ENCODE peak calls at places on chromosome 18, in four cellular contexts. B, T, U and Y are unnamed samples.

GRCh38 chr18:65035701-65036100 is 715.1 kb upstream of the CDH7 start:
- DNase-seq in B (no peak), U (no peak), T (no peak), Y (no peak)

GRCh38 chr18:42100917-42101316 is 145.9 kb downstream of the PIK3C3 start:
- DNase-seq in B (no peak), U (no peak), T (no peak), Y (no peak)

GRCh38 chr18:12159446-12159845 is 65.8 kb downstream of the ANKRD62 start:
- DNase-seq in B (no peak), U (no peak), T (no peak), Y (peak; percentile 18)

GRCh38 chr18:23134780-23135678 is at the start of gene CABLES1:
- DNase-seq in B (peak; percentile 75), U (no peak), T (peak; percentile 33), Y (peak; percentile 74)

GRCh38 chr18:13558132-13558531 is 168.2 kb downstream of the FAM210A start:
- DNase-seq in T (peak; percentile 50), U (no peak), B (peak; percentile 54), Y (peak; percentile 52)

GRCh38 chr18:5943514-5943913 is 48.2 kb upstream of the TMEM200C start:
- DNase-seq in T (no peak), U (no peak), B (no peak), Y (no peak)

GRCh38 chr18:35407871-35408481 is 30.8 kb upstream of the ZNF396 start:
- DNase-seq in T (peak; percentile 65), B (peak; percentile 82), U (no peak), Y (peak; percentile 69)

GRCh38 chr18:45386256-45386655 is 229.0 kb upstream of the SLC14A2 start:
- DNase-seq in U (no peak), T (peak; percentile 7), B (peak; percentile 15), Y (peak; percentile 27)

GRCh38 chr18:34971313-34971712 is 69.9 kb upstream of the MAPRE2 start:
- DNase-seq in B (no peak), U (no peak), T (no peak), Y (no peak)

GRCh38 chr18:61995547-61996062 is 102.8 kb upstream of the RNF152 start:
- DNase-seq in B (no peak), U (no peak), T (no peak), Y (no peak)

GRCh38 chr18:61998957-61999356 is 106.2 kb upstream of the RNF152 start:
- DNase-seq in U (no peak), T (no peak), B (no peak), Y (no peak)

GRCh38 chr18:61993831-61994230 is 101.0 kb upstream of the RNF152 start:
- DNase-seq in B (no peak), T (no peak), U (no peak), Y (no peak)

GRCh38 chr18:62001396-62001795 is 108.6 kb upstream of the RNF152 start:
- DNase-seq in T (no peak), U (no peak), B (no peak), Y (no peak)

GRCh38 chr18:61998335-61998734 is 105.5 kb upstream of the RNF152 start:
- DNase-seq in B (no peak), T (no peak), U (no peak), Y (no peak)
- TF ChIP-seq FOXK2 in B (no peak), T (no peak), U (no peak), Y (no peak)

GRCh38 chr18:25306671-25307070 is 45.3 kb downstream of the ZNF521 start:
- DNase-seq in T (no peak), B (no peak), U (no peak), Y (no peak)

GRCh38 chr18:25313274-25313673 is 38.7 kb downstream of the ZNF521 start:
- DNase-seq in U (no peak), T (no peak), B (no peak), Y (no peak)

GRCh38 chr18:25314824-25315223 is 37.1 kb downstream of the ZNF521 start:
- DNase-seq in B (no peak), U (no peak), T (no peak), Y (no peak)

GRCh38 chr18:25305584-25305983 is 46.4 kb downstream of the ZNF521 start:
- DNase-seq in B (no peak), T (no peak), U (no peak), Y (no peak)

DNA sequence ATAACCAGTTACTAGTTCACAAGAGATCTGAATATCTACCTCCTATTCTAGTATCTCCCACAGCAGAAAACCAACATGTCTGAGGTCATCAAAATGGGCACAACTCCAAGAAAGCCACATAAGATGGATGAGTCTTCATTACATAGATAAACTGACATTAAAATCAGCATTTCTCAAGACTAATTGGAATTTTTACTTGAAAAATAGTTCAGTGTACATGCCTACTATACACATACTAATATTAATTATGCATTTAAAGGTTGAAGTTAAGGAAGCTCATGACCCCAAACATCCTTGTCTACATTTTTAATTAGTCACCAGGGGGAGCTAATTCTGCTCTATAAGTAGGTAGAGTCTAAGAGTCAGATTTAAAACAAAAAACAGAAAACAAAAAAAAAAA is 41.9 kb downstream of the ZNF521 start:
- DNase-seq in U (no peak), B (no peak), T (no peak), Y (no peak)
- TF ChIP-seq FOXK2 in U (no peak), B (no peak), T (no peak), Y (no peak)

DNA sequence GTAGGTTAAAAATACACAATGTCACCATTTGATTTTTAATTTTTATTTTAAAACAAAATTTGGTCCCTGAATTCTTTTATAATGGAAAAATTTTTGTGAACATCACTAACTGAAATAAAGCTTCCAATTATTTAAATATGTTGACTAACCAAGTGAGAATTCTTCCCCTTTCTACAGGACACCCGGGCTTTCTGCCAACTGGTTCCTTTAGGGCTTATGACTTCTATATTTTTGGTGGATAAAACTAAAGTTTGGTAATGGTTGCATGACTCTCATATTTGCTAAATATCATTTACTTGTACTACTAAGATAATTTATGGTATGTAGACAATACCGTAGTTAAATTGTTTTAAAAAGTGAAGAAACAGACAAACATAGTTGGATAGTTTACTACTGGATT is 291.0 kb upstream of the DOK6 start:
- DNase-seq in T (no peak), U (no peak), B (no peak), Y (no peak)
- TF ChIP-seq FOXK2 in T (no peak), U (no peak), B (no peak), Y (no peak)

GRCh38 chr18:8668381-8668780 is 37.0 kb upstream of the MTCL1 start:
- DNase-seq in B (no peak), U (no peak), T (no peak), Y (no peak)
- TF ChIP-seq FOXK2 in B (no peak), U (no peak), T (no peak), Y (no peak)

GRCh38 chr18:36468161-36468560 is 170.6 kb downstream of the FHOD3 start:
- DNase-seq in B (no peak), T (no peak), U (no peak), Y (no peak)
- TF ChIP-seq FOXK2 in B (no peak), T (no peak), U (no peak), Y (no peak)

GRCh38 chr18:7601249-7601620 is 34.1 kb downstream of the PTPRM start:
- DNase-seq in T (no peak), U (no peak), B (no peak), Y (no peak)
- TF ChIP-seq FOXK2 in T (no peak), U (no peak), B (no peak), Y (no peak)

GRCh38 chr18:72470391-72470790 is 73.8 kb downstream of the CBLN2 start:
- DNase-seq in U (no peak), B (no peak), T (no peak), Y (no peak)

DNA sequence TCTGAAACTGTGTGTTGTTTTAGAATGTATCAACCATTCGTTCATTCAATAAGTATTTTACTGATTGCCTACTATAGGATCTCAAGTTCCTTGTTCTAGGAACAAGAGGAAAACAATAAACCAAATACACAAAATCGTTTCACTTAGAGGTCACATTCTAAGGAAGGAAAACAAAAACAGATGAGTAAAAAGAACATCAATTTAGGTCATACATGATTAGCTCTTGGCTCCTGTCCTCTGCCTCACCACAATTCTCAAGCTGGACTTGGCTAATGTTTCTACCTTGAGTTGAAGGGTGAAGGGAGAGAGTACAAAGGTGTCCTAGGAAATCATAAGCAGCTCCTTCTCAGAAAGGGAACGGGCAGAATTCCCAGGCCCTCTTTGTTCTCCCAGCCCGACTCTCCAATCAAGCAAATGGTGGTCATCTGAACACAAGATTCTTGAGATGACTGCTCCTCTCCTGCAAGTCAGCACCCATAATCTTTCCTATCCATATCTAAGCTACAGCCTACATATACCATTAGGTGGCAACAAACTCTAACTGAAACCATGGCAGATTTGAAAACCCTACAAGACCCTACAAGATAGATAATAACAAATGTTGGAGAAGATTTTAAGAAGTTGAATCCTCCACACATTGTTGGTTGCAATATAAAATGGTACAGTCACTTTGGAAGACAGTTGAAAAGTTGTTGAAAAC is 76.0 kb downstream of the CBLN2 start:
- DNase-seq in T (no peak), B (no peak), U (no peak), Y (no peak)
- TF ChIP-seq FOXK2 in T (no peak), B (no peak), U (no peak), Y (no peak)

GRCh38 chr18:58993260-58993659 is 128.6 kb downstream of the ZNF532 start:
- DNase-seq in T (no peak), B (no peak), U (no peak), Y (no peak)
- TF ChIP-seq FOXK2 in T (no peak), B (no peak), U (no peak), Y (no peak)